ENCODE peak calls at places on chromosome 2, in ten cellular contexts. E is endothelial cell; B is RWPE1; T is B cell; S is cardiac muscle cell; M is fibroblast of mammary gland; L is body of pancreas; W is mesothelial cell of epicardium; D is hepatocyte; O is CD4-positive, alpha-beta T cell. V is an unnamed sample.
A peak's percentile ranks its signal among the peaks of the same experiment; 100 is the strongest.

GRCh38 chr2:239579524-239580198 is 178.8 kb upstream of the HDAC4 start:
- DNase-seq in E (no peak), B (no peak), T (no peak), S (no peak), M (no peak), L (no peak), W (no peak), D (no peak), O (no peak), V (no peak)

GRCh38 chr2:86470890-86471289 is 29.7 kb downstream of the KDM3A start:
- DNase-seq in E (no peak), B (no peak), T (no peak), S (no peak), M (no peak), L (no peak), W (no peak), D (no peak), O (no peak), V (no peak)

GRCh38 chr2:27245116-27245515 is 17.7 kb downstream of the SLC30A3 start:
- DNase-seq in E (no peak), B (no peak), T (no peak), S (no peak), M (no peak), L (no peak), W (no peak), D (no peak), O (no peak), V (no peak)

GRCh38 chr2:203551653-203552250 is 16.7 kb upstream of the RAPH1 start:
- DNase-seq in E (no peak), B (peak; percentile 11), T (no peak), S (peak; percentile 84), M (peak; percentile 54), L (no peak), W (no peak), D (peak; percentile 66), O (no peak), V (no peak)

GRCh38 chr2:60875520-60875919 is 5.9 kb upstream of the REL start:
- DNase-seq in E (no peak), B (no peak), T (no peak), S (no peak), M (no peak), L (no peak), W (no peak), D (no peak), O (no peak), V (no peak)

GRCh38 chr2:7609556-7610323 is 692.5 kb downstream of the RNF144A start:
- DNase-seq in E (no peak), B (no peak), T (no peak), S (no peak), M (no peak), L (no peak), W (no peak), D (no peak), O (no peak), V (no peak)

GRCh38 chr2:121810959-121811853 is 55.8 kb downstream of the TSN start:
- DNase-seq in E (peak; percentile 65), B (peak; percentile 53), T (no peak), S (peak; percentile 87), M (peak; percentile 68), L (peak; percentile 36), W (peak; percentile 34), D (peak; percentile 85), O (no peak), V (peak; percentile 54)

GRCh38 chr2:127701651-127702394 is 526 bp downstream of the SFT2D3 start:
- DNase-seq in E (peak; percentile 82), B (peak; percentile 71), T (peak; percentile 89), S (peak; percentile 80), M (peak; percentile 63), L (peak; percentile 75), W (peak; percentile 55), D (peak; percentile 91), O (peak; percentile 74), V (peak; percentile 66)

GRCh38 chr2:195022514-195022842 is 634.5 kb upstream of the SLC39A10 start:
- DNase-seq in E (no peak), B (no peak), T (no peak), S (no peak), M (no peak), L (no peak), W (no peak), D (no peak), O (no peak), V (no peak)

GRCh38 chr2:121955313-121956211 is 200.1 kb downstream of the TSN start:
- DNase-seq in E (no peak), B (no peak), T (no peak), S (no peak), M (no peak), L (peak; percentile 16), W (no peak), D (no peak), O (no peak), V (no peak)

GRCh38 chr2:64608867-64609228 is 44.9 kb downstream of the SERTAD2 start:
- DNase-seq in E (no peak), B (no peak), T (no peak), S (no peak), M (no peak), L (no peak), W (no peak), D (no peak), O (no peak), V (peak; percentile 34)

GRCh38 chr2:58448065-58448507 is 207.0 kb upstream of the FANCL start:
- DNase-seq in E (peak; percentile 73), B (peak; percentile 30), T (no peak), S (peak; percentile 81), M (peak; percentile 73), L (peak; percentile 48), W (peak; percentile 22), D (peak; percentile 84), O (no peak), V (peak; percentile 67)

GRCh38 chr2:162297925-162298552 is 20.4 kb downstream of the IFIH1 start:
- DNase-seq in E (peak; percentile 77), B (peak; percentile 45), T (no peak), S (peak; percentile 86), M (peak; percentile 84), L (peak; percentile 74), W (no peak), D (peak; percentile 87), O (peak; percentile 35), V (peak; percentile 74)

GRCh38 chr2:119491776-119492525 is 32.3 kb downstream of the SCTR start:
- DNase-seq in E (no peak), B (peak; percentile 87), T (no peak), S (peak; percentile 88), M (peak; percentile 45), L (peak; percentile 78), W (no peak), D (peak; percentile 86), O (no peak), V (no peak)

GRCh38 chr2:227545990-227546389 is 52.7 kb upstream of the SCYGR2 start:
- DNase-seq in E (peak; percentile 6), B (no peak), T (no peak), S (no peak), M (no peak), L (no peak), W (no peak), D (no peak), O (peak; percentile 5), V (no peak)
- TF ChIP-seq CTCF in E (no peak), B (no peak), T (peak; percentile 38), S (peak; percentile 21), M (peak; percentile 11), L (no peak), W (no peak), D (no peak), O (no peak), V (peak; percentile 34)

GRCh38 chr2:1544478-1545069 is 131.3 kb downstream of the TPO start:
- DNase-seq in E (no peak), B (no peak), T (no peak), S (peak; percentile 47), M (peak; percentile 55), L (no peak), W (no peak), D (no peak), O (no peak), V (no peak)

GRCh38 chr2:1546023-1546591 is 132.8 kb downstream of the TPO start:
- DNase-seq in E (peak; percentile 72), B (peak; percentile 71), T (no peak), S (peak; percentile 69), M (peak; percentile 64), L (peak; percentile 51), W (no peak), D (peak; percentile 79), O (no peak), V (peak; percentile 68)

GRCh38 chr2:1543776-1544477 is 130.7 kb downstream of the TPO start:
- DNase-seq in E (no peak), B (no peak), T (no peak), S (no peak), M (no peak), L (no peak), W (no peak), D (no peak), O (no peak), V (no peak)

GRCh38 chr2:1548910-1549673 is 135.8 kb downstream of the TPO start:
- DNase-seq in E (no peak), B (no peak), T (no peak), S (no peak), M (no peak), L (no peak), W (no peak), D (no peak), O (no peak), V (no peak)

DNA sequence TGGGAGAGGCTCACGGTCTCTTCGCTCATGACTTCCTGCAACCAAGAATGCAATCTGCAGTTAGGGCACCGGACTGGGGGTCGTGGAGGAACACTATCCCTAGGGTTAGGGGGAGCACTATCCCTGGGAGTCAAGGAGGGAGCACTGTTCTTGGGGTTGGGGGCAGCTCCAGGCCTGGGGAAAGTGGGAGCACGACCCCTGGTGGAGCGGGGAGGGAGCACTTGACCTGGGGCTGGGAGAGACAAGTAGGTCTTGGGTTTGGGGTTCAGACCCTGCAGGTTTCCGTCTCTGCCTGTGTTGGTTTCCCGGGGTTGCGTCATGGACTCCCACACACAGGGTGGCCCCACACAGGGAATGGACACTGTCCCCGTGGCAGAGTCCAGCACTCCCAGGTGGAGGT is 133.6 kb downstream of the TPO start:
- DNase-seq in E (no peak), B (no peak), T (no peak), S (no peak), M (no peak), L (no peak), W (no peak), D (no peak), O (no peak), V (no peak)
- TF ChIP-seq CTCF in E (no peak), B (no peak), T (no peak), S (peak; percentile 20), M (peak; percentile 15), L (no peak), W (no peak), D (peak; percentile 8), O (no peak), V (no peak)

DNA sequence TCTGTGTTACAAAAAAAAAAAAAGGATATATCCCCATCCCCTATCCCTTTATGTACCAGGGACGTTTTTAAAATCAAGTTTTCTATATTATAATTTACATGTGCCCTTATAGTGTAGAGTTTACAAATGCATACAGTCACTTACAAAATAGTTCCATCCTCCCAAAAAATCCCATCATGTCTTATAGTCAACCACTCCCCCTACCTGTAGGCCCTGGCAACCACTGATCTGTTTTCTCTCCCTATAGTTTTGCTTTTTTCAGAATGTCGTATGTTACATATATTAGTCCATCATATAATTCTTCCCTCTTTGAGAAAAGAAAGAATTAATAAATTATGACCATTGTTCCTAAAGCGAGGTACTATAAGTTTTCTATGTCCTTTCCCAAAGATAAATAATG is 17.8 kb downstream of the CFAP210 start:
- DNase-seq in E (no peak), B (no peak), T (no peak), S (no peak), M (no peak), L (no peak), W (no peak), D (no peak), O (no peak), V (no peak)
- TF ChIP-seq CTCF in E (peak; percentile 30), B (peak; percentile 9), T (peak; percentile 28), S (peak; percentile 17), M (peak; percentile 28), L (peak; percentile 45), W (no peak), D (peak; percentile 23), O (no peak), V (peak; percentile 43)

GRCh38 chr2:232365621-232366321 is 12.8 kb upstream of the ALPP start:
- DNase-seq in E (peak; percentile 77), B (no peak), T (no peak), S (peak; percentile 35), M (no peak), L (no peak), W (no peak), D (peak; percentile 63), O (no peak), V (peak; percentile 51)
- TF ChIP-seq CTCF in E (peak; percentile 57), B (no peak), T (no peak), S (peak; percentile 42), M (peak; percentile 36), L (peak; percentile 23), W (no peak), D (peak; percentile 36), O (no peak), V (peak; percentile 56)

V was measured in neural crest cell.